ENCODE peak calls at places on chromosomes 12 and 14, in eight cellular contexts. W is gastrocnemius medialis, H is esophagus squamous epithelium, B is A549, V is fibroblast of lung, N is tibial nerve, E is heart left ventricle, Z is dorsolateral prefrontal cortex. Y is an unnamed sample.

GRCh38 chr12:52086944-52087835 is 7.7 kb downstream of the SMIM41 start:
- DNase-seq in V (no peak), E (no peak), Z (no peak), H (no peak), W (peak; percentile 76), B (no peak), N (no peak), Y (no peak)

GRCh38 chr12:90909069-90909676 is 45.8 kb downstream of the CCER1 start:
- DNase-seq in E (no peak), B (peak; percentile 28), N (peak; percentile 17), W (no peak), H (no peak), Z (no peak), V (peak; percentile 69), Y (no peak)

GRCh38 chr12:69922999-69923398 is 98.0 kb downstream of the MYRFL start:
- DNase-seq in V (no peak), W (no peak), Z (no peak), H (no peak), E (no peak), N (no peak), B (no peak), Y (no peak)

GRCh38 chr12:97753332-97753731 is 290.7 kb downstream of the RMST start:
- DNase-seq in H (no peak), V (no peak), E (no peak), Z (no peak), B (no peak), N (no peak), W (no peak), Y (no peak)

GRCh38 chr14:35416108-35416750 is 11.7 kb upstream of the NFKBIA start:
- DNase-seq in B (no peak), N (no peak), W (no peak), Z (no peak), H (no peak), V (no peak), E (no peak), Y (no peak)

GRCh38 chr14:89773644-89774316 is 180.8 kb downstream of the EFCAB11 start:
- DNase-seq in E (no peak), W (peak; percentile 65), N (no peak), V (no peak), H (peak; percentile 6), Z (no peak), B (peak; percentile 51), Y (no peak)

GRCh38 chr14:70804556-70805162 is 4.7 kb downstream of the MAP3K9 start:
- DNase-seq in N (no peak), H (no peak), E (no peak), Z (no peak), B (no peak), V (peak; percentile 12), W (no peak), Y (no peak)

GRCh38 chr12:99009654-99010296 is 364.7 kb downstream of the APAF1 start:
- DNase-seq in W (no peak), E (no peak), V (no peak), Z (no peak), H (no peak), B (no peak), N (no peak), Y (no peak)

GRCh38 chr14:104930526-104931322 is 6.0 kb downstream of the PLD4 start:
- DNase-seq in V (no peak), Z (no peak), H (no peak), W (no peak), B (no peak), N (no peak), E (no peak), Y (no peak)

GRCh38 chr14:20343855-20344205 is 395 bp downstream of the PARP2 start:
- DNase-seq in W (no peak), Z (no peak), B (no peak), H (no peak), N (no peak), V (peak; percentile 44), E (no peak), Y (no peak)

GRCh38 chr14:72611956-72612500 is 281.9 kb downstream of the DPF3 start:
- DNase-seq in W (no peak), V (no peak), Z (no peak), H (no peak), N (no peak), B (no peak), E (no peak), Y (no peak)

GRCh38 chr12:27635349-27635972 is 60.8 kb upstream of the REP15 start:
- DNase-seq in B (peak; percentile 41), H (no peak), N (no peak), E (no peak), Z (no peak), W (no peak), V (peak; percentile 86), Y (no peak)

GRCh38 chr12:45166056-45166455 is 49.8 kb upstream of the ANO6 start:
- DNase-seq in V (no peak), N (no peak), B (no peak), E (no peak), H (no peak), Z (no peak), W (no peak), Y (no peak)

GRCh38 chr14:21096438-21096837 is 2.0 kb downstream of the ZNF219 start:
- DNase-seq in H (no peak), E (no peak), N (no peak), V (no peak), W (no peak), B (no peak), Z (no peak), Y (no peak)

GRCh38 chr12:76249501-76249900 is 98.7 kb downstream of the BBS10 start:
- DNase-seq in E (no peak), Z (no peak), W (no peak), H (no peak), N (no peak), B (no peak), V (no peak), Y (no peak)

GRCh38 chr12:76247992-76248391 is 100.2 kb downstream of the BBS10 start:
- DNase-seq in H (no peak), N (no peak), B (no peak), Z (no peak), W (no peak), E (no peak), V (no peak), Y (no peak)

GRCh38 chr12:76244298-76244697 is 103.9 kb downstream of the BBS10 start:
- DNase-seq in B (no peak), W (no peak), N (no peak), E (no peak), V (no peak), H (no peak), Z (no peak), Y (no peak)

GRCh38 chr12:76247026-76247688 is 101.1 kb downstream of the BBS10 start:
- DNase-seq in Z (no peak), N (peak; percentile 74), H (no peak), E (no peak), V (no peak), W (peak; percentile 51), B (no peak), Y (no peak)

GRCh38 chr12:76246611-76247010 is 101.6 kb downstream of the BBS10 start:
- DNase-seq in E (no peak), N (no peak), Z (no peak), H (no peak), W (no peak), B (no peak), V (no peak), Y (no peak)
- TF ChIP-seq CTCF in E (no peak), N (no peak), Z (no peak), H (no peak), W (no peak), B (no peak), V (no peak), Y (no peak)

DNA sequence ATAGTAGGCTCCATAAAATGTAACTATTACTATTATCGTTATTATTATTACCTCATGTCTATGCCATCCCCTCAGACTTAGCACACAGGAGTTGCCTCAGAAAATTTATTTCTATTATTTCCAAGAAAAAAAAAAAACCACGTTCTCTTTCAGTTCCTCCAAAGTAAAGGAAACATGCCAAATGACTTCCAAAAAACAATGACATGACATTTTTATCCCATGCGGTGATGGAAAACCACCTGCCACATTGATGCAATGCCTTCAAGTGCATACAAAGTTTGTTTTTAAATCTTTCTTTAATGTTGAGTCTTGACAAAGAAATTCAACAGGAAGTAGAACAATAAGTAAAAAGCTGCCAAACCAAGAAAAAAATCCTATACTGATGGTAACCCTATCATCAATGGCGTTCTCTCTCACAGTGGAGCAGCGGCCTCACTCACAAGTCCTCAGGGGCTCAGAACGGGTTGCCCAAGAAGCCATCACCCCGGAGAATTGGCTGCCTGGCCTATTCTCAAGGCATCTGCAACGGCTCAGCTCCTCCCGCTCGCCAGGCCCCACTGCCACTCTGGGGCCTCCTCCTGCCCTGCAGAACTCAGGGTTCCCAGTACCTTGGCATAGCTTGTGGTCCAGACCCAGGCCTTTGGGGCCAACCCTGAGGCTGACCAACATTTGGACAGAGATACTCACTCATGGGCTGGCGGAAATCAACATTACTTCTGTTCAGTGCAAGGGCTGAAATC is 51.9 kb downstream of the SERPINA3 start:
- DNase-seq in V (no peak), E (no peak), B (no peak), W (no peak), H (no peak), N (peak; percentile 40), Z (no peak), Y (no peak)
- H3K27ac ChIP-seq in V (no peak overlapping the region), E (no peak overlapping the region), B (no peak overlapping the region), W (no peak overlapping the region), H (no peak overlapping the region), N (no peak overlapping the region), Z (peak overlapping the region; percentile 36), Y (no peak overlapping the region)

GRCh38 chr12:41108032-41108431 is 80.1 kb upstream of the PDZRN4 start:
- DNase-seq in E (no peak), W (peak; percentile 22), H (no peak), V (no peak), Z (no peak), N (peak; percentile 35), B (no peak), Y (no peak)
- TF ChIP-seq CTCF in E (no peak), W (no peak), H (no peak), V (no peak), Z (no peak), N (no peak), B (no peak), Y (no peak)

GRCh38 chr12:63922446-63922845 is 77.9 kb downstream of the SRGAP1 start:
- DNase-seq in E (no peak), H (no peak), V (peak; percentile 80), W (no peak), N (no peak), B (no peak), Z (no peak), Y (no peak)

GRCh38 chr12:63917864-63918742 is 73.6 kb downstream of the SRGAP1 start:
- DNase-seq in B (peak; percentile 80), W (no peak), N (peak; percentile 43), H (no peak), Z (no peak), V (peak; percentile 99), E (no peak), Y (no peak)

GRCh38 chr12:63918788-63919300 is 74.3 kb downstream of the SRGAP1 start:
- DNase-seq in H (no peak), N (no peak), B (peak; percentile 71), Z (no peak), W (no peak), V (peak; percentile 98), E (no peak), Y (no peak)

GRCh38 chr12:63919758-63920157 is 75.3 kb downstream of the SRGAP1 start:
- DNase-seq in E (no peak), Z (no peak), H (no peak), V (peak; percentile 39), N (no peak), W (no peak), B (no peak), Y (no peak)

DNA sequence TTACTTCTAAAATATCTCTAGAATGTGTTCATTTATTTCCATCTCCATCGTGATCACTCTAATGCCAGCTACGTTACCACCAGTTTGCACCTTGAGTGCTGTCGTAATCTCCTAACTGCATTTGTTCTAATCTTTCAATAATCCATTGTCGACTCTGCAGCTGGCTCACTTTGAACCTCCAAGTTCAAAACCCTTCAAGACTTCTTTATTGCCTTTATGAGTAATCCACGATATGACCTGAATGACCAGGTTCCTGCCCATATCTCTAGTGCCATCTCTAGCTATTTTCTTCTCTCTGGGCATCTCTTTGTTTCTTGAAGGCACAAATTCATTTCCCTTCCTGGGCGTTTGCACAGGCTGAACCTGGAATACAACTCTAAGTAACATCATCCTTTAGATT is 76.7 kb downstream of the SRGAP1 start:
- DNase-seq in W (no peak), B (no peak), V (no peak), Z (no peak), N (no peak), E (no peak), H (no peak), Y (no peak)
- H3K27ac ChIP-seq in W (no peak overlapping the region), B (peak overlapping the region; percentile 94), V (no peak overlapping the region), Z (no peak overlapping the region), N (no peak overlapping the region), E (no peak overlapping the region), H (no peak overlapping the region), Y (no peak overlapping the region)